ENCODE peak calls at places on chromosomes 2 and 18, in ten cellular contexts. One of them, this sample, is unnamed.

GRCh38 chr2:17635007-17635406 is 94.5 kb downstream of the VSNL1 start:
- DNase-seq in cardiac fibroblast: no peak
- DNase-seq in HFFc6: no peak
- DNase-seq in mammary epithelial cell: no peak
- DNase-seq in CD8-positive, alpha-beta T cell: no peak
- DNase-seq in GM10248: no peak
- DNase-seq in B cell: no peak
- DNase-seq in mucosa of descending colon: no peak
- DNase-seq in left ventricle myocardium inferior: no peak
- DNase-seq in body of pancreas: no peak
- DNase-seq in this sample: no peak

GRCh38 chr2:239294571-239295054 is 106.2 kb downstream of the HDAC4 start:
- DNase-seq in cardiac fibroblast: no peak
- DNase-seq in left ventricle myocardium inferior: no peak
- DNase-seq in HFFc6: no peak
- DNase-seq in mammary epithelial cell: no peak
- DNase-seq in GM10248: no peak
- DNase-seq in CD8-positive, alpha-beta T cell: no peak
- DNase-seq in body of pancreas: no peak
- DNase-seq in B cell: no peak
- DNase-seq in mucosa of descending colon: peak
- DNase-seq in this sample: no peak

GRCh38 chr2:207258191-207258991 is 92.6 kb upstream of the KLF7 start:
- DNase-seq in B cell: no peak
- DNase-seq in CD8-positive, alpha-beta T cell: no peak
- DNase-seq in mammary epithelial cell: peak
- DNase-seq in GM10248: no peak
- DNase-seq in left ventricle myocardium inferior: peak
- DNase-seq in body of pancreas: peak
- DNase-seq in HFFc6: peak
- DNase-seq in mucosa of descending colon: peak
- DNase-seq in cardiac fibroblast: peak
- DNase-seq in this sample: peak

GRCh38 chr2:237687666-237688065 is 60.3 kb downstream of the LRRFIP1 start:
- DNase-seq in GM10248: peak
- DNase-seq in body of pancreas: peak
- DNase-seq in CD8-positive, alpha-beta T cell: peak
- DNase-seq in HFFc6: peak
- DNase-seq in mucosa of descending colon: peak
- DNase-seq in cardiac fibroblast: peak
- DNase-seq in mammary epithelial cell: peak
- DNase-seq in B cell: peak
- DNase-seq in left ventricle myocardium inferior: peak
- DNase-seq in this sample: peak

GRCh38 chr2:20496477-20496876 is 49.6 kb downstream of the RHOB start:
- DNase-seq in mucosa of descending colon: no peak
- DNase-seq in mammary epithelial cell: no peak
- DNase-seq in HFFc6: peak
- DNase-seq in body of pancreas: no peak
- DNase-seq in cardiac fibroblast: no peak
- DNase-seq in left ventricle myocardium inferior: no peak
- DNase-seq in B cell: no peak
- DNase-seq in GM10248: no peak
- DNase-seq in CD8-positive, alpha-beta T cell: no peak
- DNase-seq in this sample: no peak

GRCh38 chr2:11506611-11506969 is 27.3 kb upstream of the GREB1 start:
- DNase-seq in GM10248: no peak
- DNase-seq in mucosa of descending colon: no peak
- DNase-seq in mammary epithelial cell: no peak
- DNase-seq in HFFc6: no peak
- DNase-seq in B cell: no peak
- DNase-seq in left ventricle myocardium inferior: no peak
- DNase-seq in body of pancreas: no peak
- DNase-seq in cardiac fibroblast: no peak
- DNase-seq in CD8-positive, alpha-beta T cell: no peak
- DNase-seq in this sample: no peak

GRCh38 chr18:8988262-8988871 is 114.1 kb upstream of the NDUFV2 start:
- DNase-seq in mammary epithelial cell: peak
- DNase-seq in CD8-positive, alpha-beta T cell: peak
- DNase-seq in GM10248: peak
- DNase-seq in mucosa of descending colon: peak
- DNase-seq in left ventricle myocardium inferior: peak
- DNase-seq in HFFc6: peak
- DNase-seq in body of pancreas: peak
- DNase-seq in cardiac fibroblast: peak
- DNase-seq in B cell: peak
- DNase-seq in this sample: peak

GRCh38 chr2:85353876-85354285 is 447 bp downstream of the RETSAT start:
- DNase-seq in mucosa of descending colon: peak
- DNase-seq in B cell: no peak
- DNase-seq in HFFc6: peak
- DNase-seq in body of pancreas: peak
- DNase-seq in left ventricle myocardium inferior: peak
- DNase-seq in mammary epithelial cell: peak
- DNase-seq in cardiac fibroblast: peak
- DNase-seq in CD8-positive, alpha-beta T cell: peak
- DNase-seq in GM10248: no peak
- DNase-seq in this sample: peak

GRCh38 chr2:80326214-80326613 is 21.7 kb upstream of the LRRTM1 start:
- DNase-seq in mucosa of descending colon: no peak
- DNase-seq in cardiac fibroblast: peak
- DNase-seq in CD8-positive, alpha-beta T cell: no peak
- DNase-seq in mammary epithelial cell: no peak
- DNase-seq in GM10248: peak
- DNase-seq in HFFc6: peak
- DNase-seq in B cell: no peak
- DNase-seq in body of pancreas: no peak
- DNase-seq in left ventricle myocardium inferior: no peak
- DNase-seq in this sample: peak

GRCh38 chr2:18971628-18972027 is 382.3 kb upstream of the NT5C1B start:
- DNase-seq in body of pancreas: no peak
- DNase-seq in HFFc6: no peak
- DNase-seq in B cell: no peak
- DNase-seq in mammary epithelial cell: peak
- DNase-seq in CD8-positive, alpha-beta T cell: no peak
- DNase-seq in left ventricle myocardium inferior: no peak
- DNase-seq in mucosa of descending colon: no peak
- DNase-seq in cardiac fibroblast: peak
- DNase-seq in GM10248: no peak
- DNase-seq in this sample: peak

GRCh38 chr2:111664451-111664850 is 219.5 kb downstream of the ANAPC1 start:
- DNase-seq in HFFc6: no peak
- DNase-seq in mucosa of descending colon: no peak
- DNase-seq in left ventricle myocardium inferior: no peak
- DNase-seq in CD8-positive, alpha-beta T cell: no peak
- DNase-seq in mammary epithelial cell: no peak
- DNase-seq in body of pancreas: no peak
- DNase-seq in B cell: no peak
- DNase-seq in cardiac fibroblast: no peak
- DNase-seq in GM10248: no peak
- DNase-seq in this sample: no peak

GRCh38 chr2:146317959-146318358 is 1526.9 kb upstream of the ACVR2A start:
- DNase-seq in GM10248: no peak
- DNase-seq in cardiac fibroblast: peak
- DNase-seq in mammary epithelial cell: peak
- DNase-seq in left ventricle myocardium inferior: no peak
- DNase-seq in HFFc6: peak
- DNase-seq in CD8-positive, alpha-beta T cell: no peak
- DNase-seq in mucosa of descending colon: no peak
- DNase-seq in body of pancreas: no peak
- DNase-seq in B cell: no peak
- DNase-seq in this sample: peak

GRCh38 chr2:146312899-146313298 is 1531.9 kb upstream of the ACVR2A start:
- DNase-seq in B cell: no peak
- DNase-seq in cardiac fibroblast: peak
- DNase-seq in mucosa of descending colon: no peak
- DNase-seq in CD8-positive, alpha-beta T cell: no peak
- DNase-seq in GM10248: no peak
- DNase-seq in HFFc6: peak
- DNase-seq in mammary epithelial cell: no peak
- DNase-seq in left ventricle myocardium inferior: no peak
- DNase-seq in body of pancreas: no peak
- DNase-seq in this sample: peak
- TF ChIP-seq CTCF in B cell: no peak
- TF ChIP-seq CTCF in cardiac fibroblast: no peak
- TF ChIP-seq CTCF in mucosa of descending colon: no peak
- TF ChIP-seq CTCF in CD8-positive, alpha-beta T cell: no peak
- TF ChIP-seq CTCF in GM10248: no peak
- TF ChIP-seq CTCF in HFFc6: peak
- TF ChIP-seq CTCF in mammary epithelial cell: no peak
- TF ChIP-seq CTCF in left ventricle myocardium inferior: peak
- TF ChIP-seq CTCF in body of pancreas: peak
- TF ChIP-seq CTCF in this sample: peak

GRCh38 chr18:48875314-48875941 is 75.3 kb downstream of the SMAD7 start:
- DNase-seq in mammary epithelial cell: no peak
- DNase-seq in left ventricle myocardium inferior: no peak
- DNase-seq in body of pancreas: no peak
- DNase-seq in CD8-positive, alpha-beta T cell: no peak
- DNase-seq in HFFc6: no peak
- DNase-seq in GM10248: no peak
- DNase-seq in B cell: no peak
- DNase-seq in cardiac fibroblast: no peak
- DNase-seq in mucosa of descending colon: no peak
- DNase-seq in this sample: no peak

GRCh38 chr18:48874701-48875162 is 76.0 kb downstream of the SMAD7 start:
- DNase-seq in mammary epithelial cell: no peak
- DNase-seq in left ventricle myocardium inferior: no peak
- DNase-seq in GM10248: no peak
- DNase-seq in HFFc6: no peak
- DNase-seq in body of pancreas: no peak
- DNase-seq in B cell: no peak
- DNase-seq in cardiac fibroblast: no peak
- DNase-seq in mucosa of descending colon: no peak
- DNase-seq in CD8-positive, alpha-beta T cell: no peak
- DNase-seq in this sample: no peak

GRCh38 chr18:48874233-48874632 is 76.5 kb downstream of the SMAD7 start:
- DNase-seq in CD8-positive, alpha-beta T cell: no peak
- DNase-seq in HFFc6: no peak
- DNase-seq in B cell: no peak
- DNase-seq in left ventricle myocardium inferior: no peak
- DNase-seq in GM10248: no peak
- DNase-seq in cardiac fibroblast: no peak
- DNase-seq in mammary epithelial cell: no peak
- DNase-seq in body of pancreas: no peak
- DNase-seq in mucosa of descending colon: no peak
- DNase-seq in this sample: no peak

GRCh38 chr18:48876590-48876989 is 74.2 kb downstream of the SMAD7 start:
- DNase-seq in GM10248: no peak
- DNase-seq in CD8-positive, alpha-beta T cell: no peak
- DNase-seq in body of pancreas: no peak
- DNase-seq in HFFc6: no peak
- DNase-seq in left ventricle myocardium inferior: no peak
- DNase-seq in mammary epithelial cell: no peak
- DNase-seq in cardiac fibroblast: no peak
- DNase-seq in mucosa of descending colon: no peak
- DNase-seq in B cell: no peak
- DNase-seq in this sample: no peak

DNA sequence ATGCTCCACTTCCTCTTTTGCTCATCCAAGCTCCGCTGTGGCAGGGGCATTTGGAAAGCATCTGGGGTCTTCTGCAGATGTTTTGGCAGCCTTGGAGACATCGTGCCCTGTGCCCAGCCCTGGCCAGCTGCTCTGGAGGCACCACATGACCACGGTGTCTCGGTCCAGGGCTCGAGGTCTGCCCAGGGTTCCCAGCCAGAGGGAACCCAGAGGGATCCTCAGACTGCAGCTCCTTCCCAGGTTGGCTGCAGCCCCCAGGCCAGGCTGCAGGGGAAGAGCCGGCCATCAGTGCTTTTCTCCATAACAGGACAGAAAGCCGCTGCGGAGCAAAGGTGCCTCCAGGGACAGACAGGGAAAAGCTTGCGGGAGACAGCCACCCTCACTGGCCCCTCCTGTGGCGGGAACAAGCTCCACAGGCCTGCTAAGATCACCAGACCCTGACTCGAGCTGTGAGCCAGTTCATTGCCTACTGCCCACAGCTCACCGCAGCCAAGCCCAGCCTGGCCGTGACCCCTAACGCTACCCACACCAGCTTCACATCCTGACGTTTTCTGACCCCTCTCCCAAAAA is 74.7 kb downstream of the SMAD7 start:
- DNase-seq in B cell: no peak
- DNase-seq in mucosa of descending colon: no peak
- DNase-seq in left ventricle myocardium inferior: no peak
- DNase-seq in mammary epithelial cell: no peak
- DNase-seq in CD8-positive, alpha-beta T cell: no peak
- DNase-seq in cardiac fibroblast: no peak
- DNase-seq in GM10248: no peak
- DNase-seq in body of pancreas: no peak
- DNase-seq in HFFc6: no peak
- DNase-seq in this sample: no peak
- TF ChIP-seq CTCF in B cell: no peak
- TF ChIP-seq CTCF in mucosa of descending colon: no peak
- TF ChIP-seq CTCF in left ventricle myocardium inferior: no peak
- TF ChIP-seq CTCF in mammary epithelial cell: no peak
- TF ChIP-seq CTCF in CD8-positive, alpha-beta T cell: no peak
- TF ChIP-seq CTCF in cardiac fibroblast: no peak
- TF ChIP-seq CTCF in GM10248: no peak
- TF ChIP-seq CTCF in body of pancreas: no peak
- TF ChIP-seq CTCF in HFFc6: no peak
- TF ChIP-seq CTCF in this sample: no peak

DNA sequence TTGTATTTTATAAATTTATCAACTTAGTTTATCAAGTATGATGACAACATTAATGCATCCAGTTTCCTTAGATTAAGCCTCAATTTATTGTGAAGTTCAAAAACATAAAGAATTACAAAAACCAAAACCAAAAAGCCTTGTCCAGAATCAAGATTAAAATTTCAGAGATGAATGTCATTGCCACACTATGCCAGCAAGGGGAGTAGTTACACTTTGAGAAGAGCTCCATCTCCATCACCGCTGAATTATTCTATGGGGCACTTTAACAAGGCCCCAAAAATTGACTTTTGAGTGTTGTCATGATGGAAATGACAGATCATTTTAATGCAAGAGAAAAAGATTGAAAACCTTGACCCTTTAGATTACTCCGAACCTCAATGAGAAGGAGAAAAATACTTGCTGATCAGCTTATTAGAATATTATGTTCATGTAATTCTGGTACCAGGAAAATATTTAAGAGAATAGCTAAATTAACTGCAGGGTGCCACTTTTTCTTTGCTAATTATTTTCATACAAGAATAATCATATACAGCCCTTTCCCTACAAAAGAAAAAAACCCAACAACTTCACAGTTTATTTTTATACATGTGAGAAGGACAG is 152.5 kb upstream of the AQP4 start:
- DNase-seq in GM10248: peak
- DNase-seq in body of pancreas: no peak
- DNase-seq in mucosa of descending colon: no peak
- DNase-seq in cardiac fibroblast: peak
- DNase-seq in B cell: no peak
- DNase-seq in mammary epithelial cell: peak
- DNase-seq in CD8-positive, alpha-beta T cell: no peak
- DNase-seq in left ventricle myocardium inferior: no peak
- DNase-seq in HFFc6: no peak
- DNase-seq in this sample: peak
- TF ChIP-seq CTCF in GM10248: peak
- TF ChIP-seq CTCF in body of pancreas: peak
- TF ChIP-seq CTCF in mucosa of descending colon: no peak
- TF ChIP-seq CTCF in cardiac fibroblast: peak
- TF ChIP-seq CTCF in B cell: no peak
- TF ChIP-seq CTCF in mammary epithelial cell: peak
- TF ChIP-seq CTCF in CD8-positive, alpha-beta T cell: no peak
- TF ChIP-seq CTCF in left ventricle myocardium inferior: peak
- TF ChIP-seq CTCF in HFFc6: peak
- TF ChIP-seq CTCF in this sample: peak

GRCh38 chr2:39593439-39594393 is 72.0 kb upstream of the TMEM178A start:
- DNase-seq in left ventricle myocardium inferior: no peak
- DNase-seq in CD8-positive, alpha-beta T cell: no peak
- DNase-seq in cardiac fibroblast: peak
- DNase-seq in body of pancreas: peak
- DNase-seq in HFFc6: peak
- DNase-seq in mucosa of descending colon: peak
- DNase-seq in mammary epithelial cell: peak
- DNase-seq in B cell: no peak
- DNase-seq in GM10248: peak
- DNase-seq in this sample: peak
- TF ChIP-seq CTCF in left ventricle myocardium inferior: peak
- TF ChIP-seq CTCF in CD8-positive, alpha-beta T cell: no peak
- TF ChIP-seq CTCF in cardiac fibroblast: peak
- TF ChIP-seq CTCF in body of pancreas: peak
- TF ChIP-seq CTCF in HFFc6: peak
- TF ChIP-seq CTCF in mucosa of descending colon: no peak
- TF ChIP-seq CTCF in mammary epithelial cell: peak
- TF ChIP-seq CTCF in B cell: no peak
- TF ChIP-seq CTCF in GM10248: peak
- TF ChIP-seq CTCF in this sample: peak

This sample was measured in MCF 10A.